ENCODE peak calls at places on chromosomes 7 and 10, in six cellular contexts. G is right lobe of liver, W is H1, U is tibial nerve, X is body of pancreas, H is gastrocnemius medialis. S is an unnamed sample. For H3K9me3, the result is how much of the 10 kb centered on the place peaks cover.

GRCh38 chr7:112707655-112708054 is 82.5 kb downstream of the TMEM168 start:
- DNase-seq in H (no peak), U (no peak), G (no peak), X (no peak), W (no peak), S (no peak)

GRCh38 chr7:156129589-156129988 is 317.3 kb upstream of the SHH start:
- DNase-seq in G (no peak), U (no peak), W (no peak), X (no peak), H (no peak), S (no peak)

GRCh38 chr10:97311106-97311615 is 7.9 kb upstream of the FRAT1 start:
- DNase-seq in U (no peak), X (no peak), W (no peak), H (no peak), G (no peak), S (no peak)

GRCh38 chr7:142855756-142856564 is 1.1 kb downstream of the EPHB6 start:
- DNase-seq in G (peak), W (no peak), X (peak), H (no peak), U (peak), S (peak)

GRCh38 chr10:98041352-98042043 is 11.1 kb upstream of the CRTAC1 start:
- DNase-seq in G (peak), X (peak), U (peak), W (peak), H (peak), S (no peak)

GRCh38 chr10:49394933-49395740 is 752 bp downstream of the DRGX start:
- DNase-seq in H (no peak), W (no peak), G (no peak), X (no peak), U (no peak), S (no peak)

GRCh38 chr7:127751062-127751722 is 99.2 kb downstream of the SND1 start:
- DNase-seq in U (no peak), G (no peak), H (no peak), W (no peak), X (no peak), S (no peak)

GRCh38 chr10:7345717-7346116 is 65.1 kb downstream of the SFMBT2 start:
- DNase-seq in W (no peak), H (no peak), G (no peak), U (no peak), X (no peak), S (peak)

GRCh38 chr10:102484021-102484420 is 18.5 kb downstream of the ACTR1A start:
- DNase-seq in U (no peak), X (no peak), W (no peak), G (no peak), H (no peak), S (peak)

GRCh38 chr10:60917331-60918280 is 26.4 kb downstream of the RHOBTB1 start:
- DNase-seq in X (no peak), W (no peak), U (no peak), G (no peak), H (no peak), S (no peak)

GRCh38 chr7:51029586-51030230 is 247.0 kb upstream of the GRB10 start:
- DNase-seq in H (no peak), U (no peak), G (no peak), W (no peak), X (no peak), S (no peak)

GRCh38 chr10:70052462-70053211 is at the start of gene MACROH2A2:
- DNase-seq in X (peak), H (peak), U (peak), W (peak), G (peak), S (peak)

GRCh38 chr7:24733414-24734060 is 23.7 kb downstream of the GSDME start:
- DNase-seq in X (no peak), U (no peak), G (no peak), W (no peak), H (no peak), S (no peak)

GRCh38 chr10:86979977-86980448 is 11.7 kb downstream of the ADIRF start:
- DNase-seq in U (no peak), H (peak), G (no peak), X (peak), W (no peak), S (peak)

GRCh38 chr7:93249749-93250148 is 17.6 kb downstream of the VPS50 start:
- DNase-seq in U (no peak), W (no peak), X (no peak), G (no peak), H (no peak), S (no peak)

GRCh38 chr10:73998623-73999622 is 1.0 kb downstream of the VCL start:
- DNase-seq in X (peak), W (peak), G (peak), H (peak), U (peak), S (peak)

GRCh38 chr7:19754521-19755116 is 18.8 kb downstream of the TMEM196 start:
- DNase-seq in X (no peak), H (no peak), G (no peak), U (no peak), W (no peak), S (no peak)

GRCh38 chr7:104945599-104945956 is 68.4 kb upstream of the KMT2E start:
- DNase-seq in U (no peak), W (no peak), X (no peak), G (no peak), H (no peak), S (no peak)

GRCh38 chr10:9222917-9223316 is 1168.4 kb downstream of the GATA3 start:
- DNase-seq in G (no peak), X (no peak), W (no peak), U (no peak), H (no peak), S (no peak)

GRCh38 chr10:1240341-1240775 is 184.2 kb downstream of the WDR37 start:
- DNase-seq in G (no peak), X (peak), H (no peak), U (no peak), W (peak), S (no peak)

GRCh38 chr10:79438021-79438698 is 7.3 kb downstream of the ZCCHC24 start:
- DNase-seq in G (peak), U (no peak), W (no peak), X (no peak), H (peak), S (no peak)

GRCh38 chr10:114634607-114634974 is 23.5 kb downstream of the ABLIM1 start:
- DNase-seq in H (peak), U (peak), W (peak), G (no peak), X (peak), S (peak)

GRCh38 chr7:114944742-114945625 is 23.1 kb downstream of the MDFIC start:
- DNase-seq in U (peak), X (peak), G (no peak), H (peak), W (no peak), S (peak)

GRCh38 chr10:33917069-33917468 is 582.6 kb upstream of the NRP1 start:
- DNase-seq in U (no peak), X (no peak), G (no peak), H (no peak), W (no peak), S (no peak)

GRCh38 chr10:31707578-31708411 is 220.8 kb downstream of the ARHGAP12 start:
- DNase-seq in X (peak), U (peak), G (peak), W (no peak), H (peak), S (peak)

GRCh38 chr10:33212061-33212748 is 122.3 kb downstream of the NRP1 start:
- DNase-seq in X (no peak), H (no peak), G (no peak), U (no peak), W (no peak), S (no peak)

GRCh38 chr7:106095634-106096033 is 16.5 kb downstream of the SYPL1 start:
- DNase-seq in H (no peak), X (no peak), G (no peak), W (no peak), U (no peak), S (no peak)

GRCh38 chr10:44203535-44203934 is 181.4 kb downstream of the CXCL12 start:
- DNase-seq in W (no peak), H (no peak), G (no peak), U (no peak), X (no peak), S (no peak)

GRCh38 chr7:101116898-101117297 is 10.0 kb upstream of the SERPINE1 start:
- DNase-seq in H (no peak), G (no peak), W (no peak), U (no peak), X (no peak), S (no peak)

GRCh38 chr10:88493676-88494483 is 89.2 kb downstream of the RNLS start:
- DNase-seq in G (no peak), X (no peak), U (no peak), W (no peak), H (no peak), S (no peak)

GRCh38 chr10:104309980-104310978 is 28.0 kb downstream of the ITPRIP start:
- DNase-seq in H (peak), W (no peak), G (peak), X (peak), U (peak), S (peak)

GRCh38 chr10:15585303-15585715 is 134.4 kb downstream of the ITGA8 start:
- DNase-seq in U (peak), X (peak), W (peak), H (no peak), G (peak), S (peak)

GRCh38 chr7:18894155-18894554 is 223.3 kb downstream of the TWIST1 start:
- DNase-seq in G (no peak), H (no peak), X (no peak), W (no peak), U (no peak), S (no peak)

DNA sequence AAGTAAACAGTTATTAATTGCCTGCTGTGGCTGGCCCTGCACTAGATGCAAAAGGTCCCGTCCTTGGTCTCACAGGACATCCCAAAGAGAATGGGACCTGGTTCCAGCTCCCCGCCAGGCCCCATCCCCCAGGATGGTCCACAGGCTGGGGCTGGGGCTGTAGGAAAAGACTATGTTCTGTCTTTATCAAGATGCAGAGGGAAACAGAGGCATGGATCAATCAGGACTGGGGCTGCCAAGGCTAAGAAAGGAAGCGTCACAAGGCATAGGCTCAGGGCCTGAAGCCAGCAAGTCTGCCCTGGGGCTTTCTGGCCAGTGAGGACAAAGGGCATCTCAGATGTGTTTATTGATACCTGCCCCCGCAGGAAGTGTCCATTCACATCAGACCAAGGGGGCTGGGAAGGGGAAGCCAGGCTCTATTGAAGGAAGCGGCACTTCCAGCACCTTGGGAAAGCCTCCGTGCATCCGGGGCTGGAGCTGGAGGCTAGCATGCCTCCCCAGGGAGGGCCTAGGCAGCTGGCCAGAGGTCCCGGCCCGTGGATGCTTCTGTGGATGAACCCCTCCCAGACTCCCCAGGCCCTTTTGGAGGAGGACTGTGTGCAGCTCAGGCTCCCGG is 5.8 kb downstream of the VSIR start:
- DNase-seq in G (no peak), H (no peak), W (no peak), X (no peak), U (no peak), S (peak)
- TF ChIP-seq POLR2A in G (no peak), H (no peak), W (no peak), X (no peak), U (no peak), S (no peak)

GRCh38 chr7:47622946-47623640 is 41.2 kb upstream of the TNS3 start:
- DNase-seq in H (no peak), X (peak), W (no peak), U (no peak), G (no peak), S (no peak)
- H3K27ac ChIP-seq in H (peak), X (peak), W (no peak), U (peak), G (no peak), S (peak)

GRCh38 chr10:83218205-83218604 is 921.1 kb upstream of the GHITM start:
- DNase-seq in H (no peak), X (no peak), U (no peak), G (no peak), W (no peak), S (no peak)
- H3K9me3 ChIP-seq in H (under half), X (under half), U (under half), G (under half), W (under half), S (under half)

GRCh38 chr7:97971990-97972943 is 17.7 kb downstream of the OCM2 start:
- DNase-seq in H (peak), G (peak), X (peak), U (peak), W (no peak), S (peak)
- TF ChIP-seq POLR2A in H (peak), G (peak), X (peak), U (no peak), W (no peak), S (peak)

GRCh38 chr7:128955981-128956380 is 18.3 kb downstream of the IRF5 start:
- DNase-seq in U (no peak), G (no peak), H (no peak), X (no peak), W (no peak), S (no peak)
- H3K27ac ChIP-seq in U (no peak), G (no peak), H (no peak), X (no peak), W (no peak), S (no peak)

DNA sequence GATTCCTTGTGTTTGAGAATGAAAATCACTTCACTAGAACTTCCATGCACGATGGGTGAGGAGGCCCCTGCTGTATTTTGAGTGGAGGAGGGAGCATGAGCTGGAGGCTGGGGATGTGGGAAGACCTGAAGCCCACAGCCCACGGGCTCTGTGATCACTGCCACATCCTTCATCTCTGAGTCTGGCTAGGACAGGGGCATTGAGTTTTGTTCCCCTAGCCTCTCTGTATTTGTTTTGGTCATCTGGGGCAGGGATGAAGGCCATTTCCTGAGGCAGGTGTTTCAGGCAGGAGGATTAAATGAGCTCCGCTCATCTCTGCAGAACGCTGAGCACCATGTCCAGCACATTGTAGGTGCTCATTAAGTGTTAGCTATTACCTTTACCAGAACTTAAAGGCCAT is 293.6 kb downstream of the GLRX3 start:
- DNase-seq in X (no peak), G (no peak), U (no peak), W (no peak), H (no peak), S (no peak)
- H3K9me3 ChIP-seq in X (under half), G (under half), U (under half), W (under half), H (under half), S (under half)